ENCODE peak calls at places on chromosome 22, in four cellular contexts. Q is activated CD4-positive, alpha-beta T cell treated with anti-CD3 and anti-CD28 coated beads, Interleukin-2, amount 50 U/mL, for 1 hour; K is hypothalamus; S is neural crest cell. L is an unnamed sample.

GRCh38 chr22:36362819-36363377 is 24.9 kb downstream of the MYH9 start:
- DNase-seq in S (no peak), Q (no peak), K (no peak), L (no peak)

GRCh38 chr22:29470159-29470855 is 9.7 kb upstream of the NEFH start:
- DNase-seq in Q (peak), K (no peak), S (peak), L (peak)

GRCh38 chr22:49946612-49947295 is 13.8 kb upstream of the PIM3 start:
- DNase-seq in Q (no peak), S (no peak), K (no peak), L (no peak)

GRCh38 chr22:46361861-46362220 is 26.3 kb downstream of the TRMU start:
- DNase-seq in S (no peak), Q (no peak), K (no peak), L (no peak)

GRCh38 chr22:38453065-38453672 is 1.8 kb downstream of the KCNJ4 start:
- DNase-seq in S (no peak), Q (no peak), K (no peak), L (no peak)

GRCh38 chr22:29625090-29625825 is 21.8 kb downstream of the NF2 start:
- DNase-seq in Q (peak), K (no peak), S (peak), L (peak)

GRCh38 chr22:30582788-30583575 is 8.5 kb upstream of the GAL3ST1 start:
- DNase-seq in K (peak), S (peak), Q (no peak), L (no peak)

GRCh38 chr22:31630331-31631329 is 31.4 kb downstream of the PISD start:
- DNase-seq in S (peak), Q (peak), K (peak), L (peak)

GRCh38 chr22:20436309-20437252 is 1.0 kb downstream of the SCARF2 start:
- DNase-seq in K (no peak), Q (no peak), S (no peak), L (peak)

GRCh38 chr22:19943665-19944026 is 2.0 kb upstream of the TXNRD2 start:
- DNase-seq in K (no peak), Q (no peak), S (no peak), L (peak)

GRCh38 chr22:48929276-48929790 is 898.3 kb downstream of the BRD1 start:
- DNase-seq in S (no peak), K (no peak), Q (no peak), L (no peak)

GRCh38 chr22:23121026-23121823 is 20.6 kb downstream of the RSPH14 start:
- DNase-seq in K (no peak), Q (no peak), S (no peak), L (no peak)

GRCh38 chr22:28344893-28345292 is 334.7 kb downstream of the TTC28 start:
- DNase-seq in Q (no peak), S (no peak), K (no peak), L (no peak)

GRCh38 chr22:39519681-39520053 is 695 bp upstream of the ATF4 start:
- DNase-seq in K (peak), Q (no peak), S (no peak), L (no peak)

GRCh38 chr22:25930710-25931353 is 188.8 kb downstream of the MYO18B start:
- DNase-seq in K (no peak), S (no peak), Q (no peak), L (no peak)

GRCh38 chr22:18031670-18032454 is 7.5 kb upstream of the MICAL3 start:
- DNase-seq in S (no peak), K (no peak), Q (no peak), L (no peak)

GRCh38 chr22:49155809-49156580 is 671.7 kb downstream of the BRD1 start:
- DNase-seq in K (no peak), S (no peak), Q (no peak), L (no peak)

GRCh38 chr22:30754971-30755759 is 60.5 kb downstream of the OSBP2 start:
- DNase-seq in K (peak), Q (peak), S (peak), L (peak)

GRCh38 chr22:29907753-29908515 is 25.0 kb downstream of the MTMR3 start:
- DNase-seq in S (no peak), K (no peak), Q (no peak), L (peak)

GRCh38 chr22:44870021-44870420 is 117.6 kb downstream of the ARHGAP8 start:
- DNase-seq in Q (no peak), K (no peak), S (no peak), L (no peak)